ENCODE peak calls at places on chromosomes 5 and 9, in six cellular contexts. One of them, this sample, is unnamed.

GRCh38 chr5:147746986-147747385 is 35.5 kb downstream of the JAKMIP2 start:
- DNase-seq in GM12878: no peak
- DNase-seq in K562: no peak
- DNase-seq in GM12891: no peak
- DNase-seq in HepG2: no peak
- DNase-seq in H1: no peak
- DNase-seq in this sample: no peak

GRCh38 chr5:39024005-39024404 is 50.2 kb downstream of the RICTOR start:
- DNase-seq in K562: no peak
- DNase-seq in HepG2: no peak
- DNase-seq in GM12891: no peak
- DNase-seq in GM12878: no peak
- DNase-seq in H1: no peak
- DNase-seq in this sample: no peak

GRCh38 chr5:8730194-8730593 is 815.7 kb downstream of the SEMA5A start:
- DNase-seq in GM12878: no peak
- DNase-seq in HepG2: no peak
- DNase-seq in GM12891: no peak
- DNase-seq in K562: no peak
- DNase-seq in H1: no peak
- DNase-seq in this sample: no peak

GRCh38 chr5:172162348-172162747 is 25.7 kb downstream of the STK10 start:
- DNase-seq in K562: no peak
- DNase-seq in GM12891: no peak
- DNase-seq in GM12878: no peak
- DNase-seq in HepG2: peak; percentile 30
- DNase-seq in H1: no peak
- DNase-seq in this sample: no peak

GRCh38 chr5:108216890-108217289 is 165.0 kb downstream of the FBXL17 start:
- DNase-seq in H1: no peak
- DNase-seq in K562: no peak
- DNase-seq in GM12878: no peak
- DNase-seq in HepG2: peak; percentile 2
- DNase-seq in GM12891: no peak
- DNase-seq in this sample: no peak

GRCh38 chr5:133884525-133885311 is 83.7 kb downstream of the C5orf15 start:
- DNase-seq in HepG2: no peak
- DNase-seq in GM12878: no peak
- DNase-seq in GM12891: no peak
- DNase-seq in H1: no peak
- DNase-seq in K562: no peak
- DNase-seq in this sample: no peak

GRCh38 chr5:88878976-88879375 is 4.0 kb downstream of the MEF2C start:
- DNase-seq in H1: no peak
- DNase-seq in HepG2: no peak
- DNase-seq in GM12878: no peak
- DNase-seq in K562: no peak
- DNase-seq in GM12891: no peak
- DNase-seq in this sample: no peak

GRCh38 chr9:121201045-121201737 is 478 bp downstream of the RAB14 start:
- DNase-seq in H1: no peak
- DNase-seq in K562: peak; percentile 79
- DNase-seq in HepG2: no peak
- DNase-seq in GM12878: no peak
- DNase-seq in GM12891: peak; percentile 12
- DNase-seq in this sample: peak; percentile 20

GRCh38 chr9:34659592-34660253 is 2.7 kb downstream of the CCL27 start:
- DNase-seq in HepG2: no peak
- DNase-seq in H1: no peak
- DNase-seq in K562: no peak
- DNase-seq in GM12878: no peak
- DNase-seq in GM12891: no peak
- DNase-seq in this sample: no peak

GRCh38 chr9:27353405-27354229 is 56.7 kb upstream of the EQTN start:
- DNase-seq in H1: no peak
- DNase-seq in GM12878: peak; percentile 46
- DNase-seq in GM12891: no peak
- DNase-seq in K562: no peak
- DNase-seq in HepG2: no peak
- DNase-seq in this sample: no peak

GRCh38 chr9:89567649-89568048 is 37.2 kb upstream of the GADD45G start:
- DNase-seq in GM12878: no peak
- DNase-seq in HepG2: no peak
- DNase-seq in GM12891: no peak
- DNase-seq in K562: no peak
- DNase-seq in H1: no peak
- DNase-seq in this sample: no peak

GRCh38 chr9:35962126-35962906 is 4.4 kb upstream of the OR2S2 start:
- DNase-seq in GM12891: no peak
- DNase-seq in K562: peak; percentile 13
- DNase-seq in H1: no peak
- DNase-seq in GM12878: no peak
- DNase-seq in HepG2: no peak
- DNase-seq in this sample: no peak

GRCh38 chr5:100644206-100644605 is 109.0 kb downstream of the FAM174A start:
- DNase-seq in GM12878: no peak
- DNase-seq in GM12891: no peak
- DNase-seq in HepG2: no peak
- DNase-seq in H1: no peak
- DNase-seq in K562: no peak
- DNase-seq in this sample: no peak

GRCh38 chr5:32018476-32019436 is 155.4 kb downstream of the GOLPH3 start:
- DNase-seq in K562: no peak
- DNase-seq in GM12878: no peak
- DNase-seq in HepG2: no peak
- DNase-seq in H1: no peak
- DNase-seq in GM12891: no peak
- DNase-seq in this sample: no peak

GRCh38 chr9:112110773-112111106 is 64.4 kb downstream of the SUSD1 start:
- DNase-seq in K562: no peak
- DNase-seq in HepG2: no peak
- DNase-seq in GM12878: no peak
- DNase-seq in H1: no peak
- DNase-seq in GM12891: no peak
- DNase-seq in this sample: no peak

GRCh38 chr5:139046551-139046950 is 151.6 kb downstream of the SIL1 start:
- DNase-seq in H1: no peak
- DNase-seq in GM12891: no peak
- DNase-seq in K562: no peak
- DNase-seq in HepG2: no peak
- DNase-seq in GM12878: no peak
- DNase-seq in this sample: no peak

GRCh38 chr9:100725376-100725775 is 147.5 kb downstream of the CAVIN4 start:
- DNase-seq in H1: no peak
- DNase-seq in GM12878: no peak
- DNase-seq in GM12891: no peak
- DNase-seq in K562: no peak
- DNase-seq in HepG2: no peak
- DNase-seq in this sample: no peak

GRCh38 chr5:2642684-2643325 is 108.7 kb downstream of the IRX2 start:
- DNase-seq in GM12878: no peak
- DNase-seq in HepG2: no peak
- DNase-seq in H1: no peak
- DNase-seq in GM12891: no peak
- DNase-seq in K562: no peak
- DNase-seq in this sample: no peak

GRCh38 chr5:74866653-74867162 is 521 bp upstream of the FAM169A start:
- DNase-seq in GM12891: no peak
- DNase-seq in H1: no peak
- DNase-seq in HepG2: peak; percentile 89
- DNase-seq in GM12878: no peak
- DNase-seq in K562: no peak
- DNase-seq in this sample: no peak

GRCh38 chr9:107260437-107261081 is 22.5 kb upstream of the RAD23B start:
- DNase-seq in K562: no peak
- DNase-seq in GM12891: peak; percentile 30
- DNase-seq in H1: no peak
- DNase-seq in GM12878: peak; percentile 88
- DNase-seq in HepG2: peak; percentile 54
- DNase-seq in this sample: no peak

GRCh38 chr9:19641046-19641445 is 147.8 kb downstream of the SLC24A2 start:
- DNase-seq in K562: no peak
- DNase-seq in H1: no peak
- DNase-seq in GM12891: no peak
- DNase-seq in GM12878: no peak
- DNase-seq in HepG2: no peak
- DNase-seq in this sample: no peak

GRCh38 chr9:97982719-97983523 is at the start of gene ANP32B:
- DNase-seq in HepG2: peak; percentile 67
- DNase-seq in GM12891: peak; percentile 80
- DNase-seq in K562: peak; percentile 87
- DNase-seq in H1: peak; percentile 46
- DNase-seq in GM12878: peak; percentile 44
- DNase-seq in this sample: peak; percentile 78
- TF ChIP-seq POLR2A in HepG2: peak; percentile 55
- TF ChIP-seq POLR2A in GM12891: no peak
- TF ChIP-seq POLR2A in K562: peak; percentile 78
- TF ChIP-seq POLR2A in H1: no peak
- TF ChIP-seq POLR2A in GM12878: peak; percentile 78
- TF ChIP-seq POLR2A in this sample: no peak

DNA sequence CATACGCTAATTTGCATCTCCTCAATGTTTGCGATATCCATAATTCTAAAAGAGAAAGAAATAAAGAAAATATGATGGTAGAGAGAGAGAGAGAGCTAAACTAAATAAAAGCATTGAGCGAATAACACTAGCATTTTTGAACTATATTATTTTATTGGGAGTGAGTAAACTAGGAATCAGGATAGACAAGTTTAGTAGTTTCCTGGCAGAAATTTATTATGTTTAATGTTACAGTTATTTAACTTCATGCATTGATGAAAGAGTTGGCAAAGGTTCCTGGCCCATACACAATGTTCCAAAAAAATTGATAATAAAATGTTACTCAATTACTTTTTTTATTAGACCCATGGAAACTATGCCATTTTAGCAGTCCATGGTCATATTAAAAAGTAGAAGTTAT is 1708.2 kb upstream of the CDH6 start:
- DNase-seq in HepG2: no peak
- DNase-seq in GM12878: no peak
- DNase-seq in GM12891: no peak
- DNase-seq in K562: no peak
- DNase-seq in H1: no peak
- DNase-seq in this sample: no peak
- TF ChIP-seq POLR2AphosphoS5 in HepG2: no peak
- TF ChIP-seq POLR2AphosphoS5 in GM12878: no peak
- TF ChIP-seq POLR2AphosphoS5 in GM12891: no peak
- TF ChIP-seq POLR2AphosphoS5 in K562: no peak
- TF ChIP-seq POLR2AphosphoS5 in H1: no peak
- TF ChIP-seq POLR2AphosphoS5 in this sample: no peak

DNA sequence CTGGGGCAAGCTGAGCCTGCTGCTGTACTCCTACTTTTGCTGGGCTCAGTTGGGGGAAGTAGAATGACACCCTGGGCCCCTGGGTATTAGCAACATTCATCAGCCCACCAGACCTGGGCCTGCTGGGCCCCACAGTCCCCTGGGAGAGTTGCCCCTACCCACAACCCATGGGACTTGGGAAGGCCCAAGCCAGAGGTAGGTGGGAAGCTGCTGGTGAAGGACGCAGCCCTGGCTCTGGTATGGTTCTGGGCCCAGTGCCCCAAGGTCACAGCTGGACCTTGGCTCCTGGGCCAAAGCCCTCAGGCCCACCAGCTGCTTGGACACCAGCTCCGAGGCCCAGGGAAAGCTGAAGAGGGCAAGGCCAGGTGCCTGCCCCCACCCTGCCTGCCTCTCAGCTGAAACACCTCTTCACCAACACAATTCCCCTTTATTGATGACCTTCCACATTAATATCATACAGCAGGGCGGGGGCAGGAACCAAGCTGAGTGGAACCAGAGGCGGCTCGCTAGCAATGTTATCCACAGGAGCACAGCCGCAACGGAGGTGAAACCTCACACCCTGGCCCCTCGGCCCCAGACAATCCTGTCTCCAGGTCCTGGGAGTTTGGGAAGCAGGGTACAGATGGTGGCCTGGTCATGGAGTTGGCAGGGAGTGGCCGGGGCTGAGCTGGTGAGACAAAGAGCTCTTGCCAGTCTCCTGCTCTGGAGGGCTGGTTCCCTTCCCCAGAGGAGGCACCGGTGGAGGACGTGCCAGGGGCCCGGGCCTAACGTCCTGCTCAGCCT is 13.7 kb downstream of the DOLPP1 start:
- DNase-seq in HepG2: no peak
- DNase-seq in GM12878: no peak
- DNase-seq in H1: no peak
- DNase-seq in K562: no peak
- DNase-seq in GM12891: no peak
- DNase-seq in this sample: no peak
- TF ChIP-seq TAF1 in HepG2: no peak
- TF ChIP-seq TAF1 in GM12878: no peak
- TF ChIP-seq TAF1 in H1: no peak
- TF ChIP-seq TAF1 in K562: no peak
- TF ChIP-seq TAF1 in GM12891: no peak
- TF ChIP-seq TAF1 in this sample: no peak

GRCh38 chr5:132499440-132500243 is 9.1 kb upstream of the IRF1 start:
- DNase-seq in HepG2: no peak
- DNase-seq in K562: no peak
- DNase-seq in H1: no peak
- DNase-seq in GM12878: no peak
- DNase-seq in GM12891: no peak
- DNase-seq in this sample: no peak

GRCh38 chr5:132500244-132500930 is 9.8 kb upstream of the IRF1 start:
- DNase-seq in GM12891: no peak
- DNase-seq in H1: no peak
- DNase-seq in HepG2: no peak
- DNase-seq in GM12878: no peak
- DNase-seq in K562: no peak
- DNase-seq in this sample: no peak

GRCh38 chr5:132501629-132501956 is 11.0 kb upstream of the IRF1 start:
- DNase-seq in H1: no peak
- DNase-seq in GM12891: no peak
- DNase-seq in K562: no peak
- DNase-seq in GM12878: no peak
- DNase-seq in HepG2: no peak
- DNase-seq in this sample: no peak

GRCh38 chr5:132501961-132502931 is 11.7 kb upstream of the IRF1 start:
- DNase-seq in K562: no peak
- DNase-seq in GM12878: no peak
- DNase-seq in H1: no peak
- DNase-seq in HepG2: peak; percentile 41
- DNase-seq in GM12891: no peak
- DNase-seq in this sample: no peak

DNA sequence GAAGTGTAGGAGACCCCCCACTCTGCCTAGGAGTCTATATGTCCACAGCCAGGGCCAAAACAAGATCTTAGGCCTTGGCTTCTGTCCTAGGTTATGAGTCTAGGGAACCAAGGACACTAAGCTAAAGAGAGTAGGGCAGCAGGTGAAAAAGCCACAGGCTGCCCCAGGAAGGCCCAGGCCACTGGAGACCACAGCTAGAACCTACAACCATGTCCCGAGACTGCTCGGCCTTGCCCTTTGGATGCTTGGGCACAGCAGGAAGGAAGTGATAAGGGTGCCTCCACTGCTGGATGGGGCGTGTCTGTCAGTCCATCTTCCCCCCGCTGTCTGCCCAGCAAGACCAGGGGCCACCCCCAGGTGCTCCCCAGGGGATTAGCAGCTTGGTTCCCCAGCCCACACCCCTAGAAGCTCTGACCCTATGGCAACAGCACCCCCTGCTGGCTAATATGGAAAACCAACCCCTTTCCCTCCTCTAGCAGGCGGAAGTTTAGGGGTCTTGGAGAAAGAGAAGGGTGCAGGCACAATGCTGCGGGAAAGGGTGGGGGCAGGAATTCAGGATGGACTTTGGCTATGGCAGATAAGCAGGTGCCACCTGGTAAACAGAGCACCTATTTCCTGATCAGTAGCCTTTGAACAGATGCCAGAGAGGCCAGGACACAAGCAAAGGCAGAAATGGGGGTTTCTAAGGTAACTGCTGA is 10.5 kb upstream of the IRF1 start:
- DNase-seq in H1: no peak
- DNase-seq in GM12891: no peak
- DNase-seq in HepG2: peak; percentile 87
- DNase-seq in K562: peak; percentile 94
- DNase-seq in GM12878: no peak
- DNase-seq in this sample: peak; percentile 60
- TF ChIP-seq POLR2A in H1: no peak
- TF ChIP-seq POLR2A in GM12891: no peak
- TF ChIP-seq POLR2A in HepG2: no peak
- TF ChIP-seq POLR2A in K562: no peak
- TF ChIP-seq POLR2A in GM12878: no peak
- TF ChIP-seq POLR2A in this sample: no peak